ENCODE peak calls at places on chromosomes 2 and 18, in five cellular contexts. One of them, this sample, is unnamed.

GRCh38 chr18:31102020-31102684 is at the start of gene DSC2:
- DNase-seq in mesendoderm: peak; percentile 79
- DNase-seq in GM12878: no peak
- DNase-seq in spleen: peak; percentile 86
- DNase-seq in heart left ventricle: peak; percentile 21
- DNase-seq in this sample: no peak

GRCh38 chr2:19416784-19417684 is 58.6 kb upstream of the OSR1 start:
- DNase-seq in mesendoderm: peak; percentile 72
- DNase-seq in GM12878: no peak
- DNase-seq in spleen: no peak
- DNase-seq in heart left ventricle: no peak
- DNase-seq in this sample: no peak

GRCh38 chr2:239729151-239729550 is 296.0 kb downstream of the NDUFA10 start:
- DNase-seq in mesendoderm: no peak
- DNase-seq in GM12878: no peak
- DNase-seq in spleen: peak; percentile 62
- DNase-seq in heart left ventricle: no peak
- DNase-seq in this sample: no peak

GRCh38 chr2:12289105-12289802 is 427.5 kb upstream of the TRIB2 start:
- DNase-seq in mesendoderm: no peak
- DNase-seq in GM12878: no peak
- DNase-seq in spleen: no peak
- DNase-seq in heart left ventricle: no peak
- DNase-seq in this sample: no peak

GRCh38 chr2:215052404-215052803 is 86.0 kb downstream of the ABCA12 start:
- DNase-seq in mesendoderm: no peak
- DNase-seq in GM12878: no peak
- DNase-seq in spleen: no peak
- DNase-seq in heart left ventricle: no peak
- DNase-seq in this sample: no peak

GRCh38 chr2:237403024-237403882 is 10.7 kb downstream of the COL6A3 start:
- DNase-seq in mesendoderm: peak; percentile 11
- DNase-seq in GM12878: no peak
- DNase-seq in spleen: no peak
- DNase-seq in heart left ventricle: no peak
- DNase-seq in this sample: no peak

GRCh38 chr2:209472386-209472832 is 48.6 kb downstream of the MAP2 start:
- DNase-seq in mesendoderm: no peak
- DNase-seq in GM12878: no peak
- DNase-seq in spleen: no peak
- DNase-seq in heart left ventricle: no peak
- DNase-seq in this sample: no peak

GRCh38 chr2:126850951-126851350 is 47.7 kb upstream of the TEX51 start:
- DNase-seq in mesendoderm: no peak
- DNase-seq in GM12878: no peak
- DNase-seq in spleen: no peak
- DNase-seq in heart left ventricle: no peak
- DNase-seq in this sample: no peak

GRCh38 chr18:22694954-22695353 is 238.2 kb upstream of the RBBP8 start:
- DNase-seq in mesendoderm: peak; percentile 74
- DNase-seq in GM12878: no peak
- DNase-seq in spleen: no peak
- DNase-seq in heart left ventricle: peak; percentile 35
- DNase-seq in this sample: no peak

GRCh38 chr2:101109451-101110140 is 41.6 kb downstream of the TBC1D8 start:
- DNase-seq in mesendoderm: no peak
- DNase-seq in GM12878: no peak
- DNase-seq in spleen: no peak
- DNase-seq in heart left ventricle: peak; percentile 56
- DNase-seq in this sample: no peak

GRCh38 chr2:45432406-45432805 is 178.7 kb downstream of the SRBD1 start:
- DNase-seq in mesendoderm: no peak
- DNase-seq in GM12878: no peak
- DNase-seq in spleen: no peak
- DNase-seq in heart left ventricle: no peak
- DNase-seq in this sample: no peak

GRCh38 chr2:38690499-38691420 is 24.8 kb downstream of the GALM start:
- DNase-seq in mesendoderm: peak; percentile 26
- DNase-seq in GM12878: no peak
- DNase-seq in spleen: no peak
- DNase-seq in heart left ventricle: no peak
- DNase-seq in this sample: no peak

GRCh38 chr18:49321800-49322461 is 138.5 kb downstream of the DYM start:
- DNase-seq in mesendoderm: peak; percentile 21
- DNase-seq in GM12878: no peak
- DNase-seq in spleen: no peak
- DNase-seq in heart left ventricle: no peak
- DNase-seq in this sample: no peak

GRCh38 chr18:48754993-48755473 is 195.7 kb downstream of the SMAD7 start:
- DNase-seq in mesendoderm: no peak
- DNase-seq in GM12878: peak; percentile 84
- DNase-seq in spleen: no peak
- DNase-seq in heart left ventricle: no peak
- DNase-seq in this sample: no peak

GRCh38 chr2:213150315-213150951 is 979 bp downstream of the IKZF2 start:
- DNase-seq in mesendoderm: peak; percentile 80
- DNase-seq in GM12878: no peak
- DNase-seq in spleen: no peak
- DNase-seq in heart left ventricle: peak; percentile 34
- DNase-seq in this sample: peak; percentile 41

GRCh38 chr18:40874233-40874632 is 1080.8 kb upstream of the PIK3C3 start:
- DNase-seq in mesendoderm: no peak
- DNase-seq in GM12878: no peak
- DNase-seq in spleen: no peak
- DNase-seq in heart left ventricle: no peak
- DNase-seq in this sample: no peak

GRCh38 chr2:121635371-121635770 is 13.9 kb downstream of the CLASP1 start:
- DNase-seq in mesendoderm: no peak
- DNase-seq in GM12878: no peak
- DNase-seq in spleen: no peak
- DNase-seq in heart left ventricle: no peak
- DNase-seq in this sample: no peak

GRCh38 chr2:48415765-48416515 is 114.0 kb upstream of the STON1 start:
- DNase-seq in mesendoderm: peak; percentile 96
- DNase-seq in GM12878: no peak
- DNase-seq in spleen: no peak
- DNase-seq in heart left ventricle: no peak
- DNase-seq in this sample: no peak

GRCh38 chr2:241768251-241768711 is 8.3 kb upstream of the GAL3ST2 start:
- DNase-seq in mesendoderm: no peak
- DNase-seq in GM12878: no peak
- DNase-seq in spleen: peak; percentile 70
- DNase-seq in heart left ventricle: peak; percentile 5
- DNase-seq in this sample: no peak

GRCh38 chr18:68429111-68429510 is 285.8 kb downstream of the TMX3 start:
- DNase-seq in mesendoderm: no peak
- DNase-seq in GM12878: no peak
- DNase-seq in spleen: no peak
- DNase-seq in heart left ventricle: no peak
- DNase-seq in this sample: no peak

GRCh38 chr2:160910681-160911080 is 249.5 kb upstream of the TANK start:
- DNase-seq in mesendoderm: no peak
- DNase-seq in GM12878: no peak
- DNase-seq in spleen: no peak
- DNase-seq in heart left ventricle: no peak
- DNase-seq in this sample: no peak

GRCh38 chr2:150676747-150677382 is 189.4 kb upstream of the RND3 start:
- DNase-seq in mesendoderm: peak; percentile 42
- DNase-seq in GM12878: no peak
- DNase-seq in spleen: no peak
- DNase-seq in heart left ventricle: no peak
- DNase-seq in this sample: no peak

GRCh38 chr2:72146357-72147302 is 1.0 kb downstream of the CYP26B1 start:
- DNase-seq in mesendoderm: no peak
- DNase-seq in GM12878: no peak
- DNase-seq in spleen: peak; percentile 62
- DNase-seq in heart left ventricle: peak; percentile 6
- DNase-seq in this sample: no peak

GRCh38 chr2:72148975-72149555 is 1.4 kb upstream of the CYP26B1 start:
- DNase-seq in mesendoderm: peak; percentile 56
- DNase-seq in GM12878: no peak
- DNase-seq in spleen: peak; percentile 79
- DNase-seq in heart left ventricle: peak; percentile 32
- DNase-seq in this sample: no peak

GRCh38 chr2:72147303-72147970 is at the start of gene CYP26B1:
- DNase-seq in mesendoderm: peak; percentile 45
- DNase-seq in GM12878: no peak
- DNase-seq in spleen: peak; percentile 81
- DNase-seq in heart left ventricle: peak; percentile 17
- DNase-seq in this sample: no peak

GRCh38 chr2:72148391-72148974 is 821 bp upstream of the CYP26B1 start:
- DNase-seq in mesendoderm: no peak
- DNase-seq in GM12878: no peak
- DNase-seq in spleen: peak; percentile 70
- DNase-seq in heart left ventricle: no peak
- DNase-seq in this sample: no peak

GRCh38 chr2:72147971-72148369 is 308 bp upstream of the CYP26B1 start:
- DNase-seq in mesendoderm: no peak
- DNase-seq in GM12878: no peak
- DNase-seq in spleen: no peak
- DNase-seq in heart left ventricle: no peak
- DNase-seq in this sample: no peak
- H3K4me3 ChIP-seq in mesendoderm: no peak overlapping the region
- H3K4me3 ChIP-seq in GM12878: no peak overlapping the region
- H3K4me3 ChIP-seq in spleen: peak overlapping the region; percentile 42
- H3K4me3 ChIP-seq in heart left ventricle: peak overlapping the region; percentile 63
- H3K4me3 ChIP-seq in this sample: no peak overlapping the region

DNA sequence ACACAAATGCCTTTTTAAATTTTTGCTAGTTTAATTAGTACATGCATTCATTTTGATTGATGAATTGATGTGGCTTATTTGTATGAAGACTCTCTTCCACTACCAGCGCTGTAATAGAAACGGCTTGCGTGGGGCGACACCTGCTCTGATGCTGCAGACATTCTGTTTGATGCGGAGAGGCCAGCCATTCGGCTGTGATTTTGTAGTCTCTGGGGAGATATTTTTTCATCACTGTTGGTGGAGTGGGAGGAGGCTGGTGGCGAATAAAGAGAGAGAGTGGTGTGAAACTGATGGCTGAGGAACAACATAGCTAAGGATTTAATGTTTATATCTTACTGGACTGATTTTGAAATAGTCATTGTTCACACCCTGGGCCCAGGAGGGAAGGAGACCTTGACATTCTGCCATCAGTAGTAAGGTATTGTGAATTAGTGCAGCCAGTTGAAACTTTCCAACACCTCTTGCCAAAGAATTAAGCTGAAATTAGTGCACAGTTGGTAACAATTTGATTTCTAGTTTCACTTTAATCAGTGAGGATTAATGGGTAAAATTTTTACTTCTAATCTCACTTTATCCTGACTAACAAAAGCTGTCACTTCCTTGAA is 224.1 kb downstream of the MTX2 start:
- DNase-seq in mesendoderm: no peak
- DNase-seq in GM12878: no peak
- DNase-seq in spleen: no peak
- DNase-seq in heart left ventricle: no peak
- DNase-seq in this sample: no peak
- H3K4me1 ChIP-seq in mesendoderm: no peaks in the 10 kb centered on the region
- H3K4me1 ChIP-seq in GM12878: peaks cover 26% of the 10 kb centered on the region
- H3K4me1 ChIP-seq in spleen: peaks cover 43% of the 10 kb centered on the region
- H3K4me1 ChIP-seq in heart left ventricle: peaks cover 1% of the 10 kb centered on the region
- H3K4me1 ChIP-seq in this sample: no peaks in the 10 kb centered on the region

GRCh38 chr18:9323750-9324445 is 10.7 kb upstream of the TWSG1 start:
- DNase-seq in mesendoderm: no peak
- DNase-seq in GM12878: no peak
- DNase-seq in spleen: no peak
- DNase-seq in heart left ventricle: no peak
- DNase-seq in this sample: no peak
- H3K27ac ChIP-seq in mesendoderm: no peak overlapping the region
- H3K27ac ChIP-seq in GM12878: no peak overlapping the region
- H3K27ac ChIP-seq in spleen: no peak overlapping the region
- H3K27ac ChIP-seq in heart left ventricle: no peak overlapping the region
- H3K27ac ChIP-seq in this sample: no peak overlapping the region

GRCh38 chr2:118853647-118854367 is 6.4 kb upstream of the EN1 start:
- DNase-seq in mesendoderm: peak; percentile 24
- DNase-seq in GM12878: no peak
- DNase-seq in spleen: no peak
- DNase-seq in heart left ventricle: no peak
- DNase-seq in this sample: no peak

GRCh38 chr2:118854507-118855300 is 7.3 kb upstream of the EN1 start:
- DNase-seq in mesendoderm: peak; percentile 38
- DNase-seq in GM12878: no peak
- DNase-seq in spleen: no peak
- DNase-seq in heart left ventricle: no peak
- DNase-seq in this sample: no peak

GRCh38 chr2:118851650-118852049 is 4.2 kb upstream of the EN1 start:
- DNase-seq in mesendoderm: peak; percentile 35
- DNase-seq in GM12878: no peak
- DNase-seq in spleen: no peak
- DNase-seq in heart left ventricle: no peak
- DNase-seq in this sample: no peak

GRCh38 chr2:118852605-118853128 is 5.2 kb upstream of the EN1 start:
- DNase-seq in mesendoderm: peak; percentile 35
- DNase-seq in GM12878: no peak
- DNase-seq in spleen: peak; percentile 75
- DNase-seq in heart left ventricle: no peak
- DNase-seq in this sample: no peak

GRCh38 chr2:118853129-118853640 is 5.7 kb upstream of the EN1 start:
- DNase-seq in mesendoderm: no peak
- DNase-seq in GM12878: no peak
- DNase-seq in spleen: no peak
- DNase-seq in heart left ventricle: no peak
- DNase-seq in this sample: no peak
- H3K4me3 ChIP-seq in mesendoderm: no peak overlapping the region
- H3K4me3 ChIP-seq in GM12878: no peak overlapping the region
- H3K4me3 ChIP-seq in spleen: no peak overlapping the region
- H3K4me3 ChIP-seq in heart left ventricle: no peak overlapping the region
- H3K4me3 ChIP-seq in this sample: no peak overlapping the region

DNA sequence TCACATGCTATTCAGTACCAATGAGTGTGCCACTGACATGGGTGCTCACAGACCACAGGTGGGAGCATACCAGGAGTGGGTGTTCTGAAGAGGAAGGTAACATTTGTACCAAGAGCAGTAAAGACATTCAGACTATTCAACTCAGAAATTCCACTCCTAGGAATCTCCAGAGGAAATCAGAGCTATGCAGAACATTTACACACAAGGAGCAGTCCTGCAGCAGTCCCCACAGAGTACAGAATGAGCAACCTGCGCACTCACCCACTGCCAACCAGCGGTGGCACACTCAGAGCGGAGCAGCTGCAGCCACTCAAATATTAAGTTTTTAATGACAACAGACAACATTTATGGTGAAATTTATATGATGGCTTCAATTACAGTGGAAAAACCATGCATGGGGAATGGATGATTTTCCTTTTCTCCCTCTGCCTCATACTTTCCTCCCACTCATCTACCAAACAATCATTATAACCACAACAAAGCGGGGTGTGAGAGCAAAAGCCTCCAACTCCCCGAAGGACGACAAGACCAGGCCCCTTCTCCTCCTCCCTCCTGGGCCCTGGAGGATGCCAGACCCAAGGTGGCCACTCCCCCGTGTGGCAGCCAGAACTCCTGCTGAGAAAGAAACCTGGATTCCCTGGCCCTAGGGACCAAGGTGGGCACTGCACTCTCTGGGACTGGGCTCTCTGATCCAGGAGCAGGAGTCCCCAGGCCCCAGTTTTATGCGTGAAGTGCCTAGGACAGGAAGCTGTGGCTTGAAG is 5.4 kb downstream of the HS6ST1 start:
- DNase-seq in mesendoderm: peak; percentile 60
- DNase-seq in GM12878: no peak
- DNase-seq in spleen: no peak
- DNase-seq in heart left ventricle: no peak
- DNase-seq in this sample: no peak
- H3K4me1 ChIP-seq in mesendoderm: peaks cover 4% of the 10 kb centered on the region
- H3K4me1 ChIP-seq in GM12878: peaks cover 15% of the 10 kb centered on the region
- H3K4me1 ChIP-seq in spleen: peaks cover 96% of the 10 kb centered on the region
- H3K4me1 ChIP-seq in heart left ventricle: peaks cover 23% of the 10 kb centered on the region
- H3K4me1 ChIP-seq in this sample: peaks cover 16% of the 10 kb centered on the region

GRCh38 chr2:196230460-196230859 is 59.1 kb upstream of the STK17B start:
- DNase-seq in mesendoderm: no peak
- DNase-seq in GM12878: no peak
- DNase-seq in spleen: no peak
- DNase-seq in heart left ventricle: no peak
- DNase-seq in this sample: no peak
- H3K27ac ChIP-seq in mesendoderm: no peak overlapping the region
- H3K27ac ChIP-seq in GM12878: no peak overlapping the region
- H3K27ac ChIP-seq in spleen: peak overlapping the region; percentile 23
- H3K27ac ChIP-seq in heart left ventricle: no peak overlapping the region
- H3K27ac ChIP-seq in this sample: no peak overlapping the region